ENCODE peak calls at places on chromosomes 2 and 18, in five cellular contexts. X, T, O, K and Y are unnamed samples.

GRCh38 chr2:172462393-172463381 is 35.3 kb downstream of the ITGA6 start:
- DNase-seq in X (no peak), T (no peak), O (peak), K (peak), Y (peak)

GRCh38 chr2:12718662-12719399 is 2.1 kb downstream of the TRIB2 start:
- DNase-seq in X (no peak), T (no peak), O (no peak), K (no peak), Y (peak)

GRCh38 chr2:233700028-233700635 is 7.4 kb downstream of the UGT1A6 start:
- DNase-seq in X (peak), T (no peak), O (no peak), K (no peak), Y (no peak)

GRCh38 chr18:48029296-48029986 is 99.0 kb upstream of the SMAD2 start:
- DNase-seq in X (no peak), T (no peak), O (no peak), K (no peak), Y (no peak)

GRCh38 chr18:26466026-26466425 is 82.3 kb downstream of the KCTD1 start:
- DNase-seq in X (no peak), T (no peak), O (no peak), K (no peak), Y (no peak)

GRCh38 chr2:30147196-30147714 is 448 bp downstream of the YPEL5 start:
- DNase-seq in X (no peak), T (peak), O (no peak), K (no peak), Y (peak)

GRCh38 chr18:57837917-57838548 is 34.9 kb upstream of the ATP8B1 start:
- DNase-seq in X (peak), T (no peak), O (no peak), K (no peak), Y (no peak)

GRCh38 chr2:75243219-75243618 is 43.9 kb upstream of the TACR1 start:
- DNase-seq in X (no peak), T (no peak), O (no peak), K (no peak), Y (no peak)

GRCh38 chr18:54043484-54044256 is 180.8 kb downstream of the MBD2 start:
- DNase-seq in X (no peak), T (no peak), O (no peak), K (no peak), Y (peak)

GRCh38 chr2:43065871-43066270 is 160.5 kb downstream of the ZFP36L2 start:
- DNase-seq in X (no peak), T (no peak), O (no peak), K (no peak), Y (no peak)

GRCh38 chr2:520663-521340 is 156.4 kb downstream of the TMEM18 start:
- DNase-seq in X (no peak), T (no peak), O (no peak), K (no peak), Y (no peak)

GRCh38 chr2:223053431-223054192 is 1.6 kb downstream of the KCNE4 start:
- DNase-seq in X (no peak), T (no peak), O (no peak), K (no peak), Y (no peak)
- H3K4me3 ChIP-seq in X (peak), T (peak), O (peak), K (no peak), Y (no peak)

GRCh38 chr18:34643982-34644381 is 66.1 kb upstream of the DTNA start:
- DNase-seq in X (no peak), T (no peak), O (no peak), K (no peak), Y (no peak)
- TF ChIP-seq CTCF in X (no peak), T (no peak), O (no peak), K (no peak), Y (no peak)

GRCh38 chr2:179860255-179861026 is 971 bp downstream of the ZNF385B start:
- DNase-seq in X (no peak), T (no peak), O (no peak), K (no peak), Y (no peak)

GRCh38 chr2:179861777-179862117 is 335 bp upstream of the ZNF385B start:
- DNase-seq in X (peak), T (no peak), O (no peak), K (no peak), Y (no peak)

GRCh38 chr2:179861027-179861776 is at the start of gene ZNF385B:
- DNase-seq in X (peak), T (no peak), O (no peak), K (no peak), Y (peak)

GRCh38 chr2:179859523-179859922 is 1.9 kb downstream of the ZNF385B start:
- DNase-seq in X (no peak), T (no peak), O (no peak), K (no peak), Y (no peak)

GRCh38 chr2:179862898-179863458 is 1.6 kb upstream of the ZNF385B start:
- DNase-seq in X (no peak), T (no peak), O (no peak), K (no peak), Y (peak)
- H3K4me3 ChIP-seq in X (no peak), T (no peak), O (no peak), K (no peak), Y (no peak)

DNA sequence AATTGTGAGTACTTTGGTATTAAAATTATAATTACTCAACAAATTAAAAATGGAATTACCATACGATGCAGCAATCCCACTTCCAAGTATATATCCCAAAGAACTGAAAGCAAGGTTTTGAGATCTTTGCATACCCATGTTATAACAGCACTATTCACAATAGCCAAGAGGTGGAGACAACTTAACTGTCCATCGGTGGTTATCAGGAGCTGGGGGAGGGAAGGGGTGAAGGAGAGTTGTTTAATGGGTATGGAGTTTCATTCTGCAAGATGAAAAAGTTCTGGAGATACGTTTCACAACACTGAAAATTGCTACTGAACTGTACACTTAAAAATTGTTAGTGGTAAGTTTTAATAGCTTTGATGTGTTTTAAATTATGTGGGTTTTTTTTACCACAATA is 25.7 kb downstream of the RAB10 start:
- DNase-seq in X (no peak), T (no peak), O (no peak), K (peak), Y (no peak)
- TF ChIP-seq CTCF in X (no peak), T (no peak), O (no peak), K (no peak), Y (no peak)

DNA sequence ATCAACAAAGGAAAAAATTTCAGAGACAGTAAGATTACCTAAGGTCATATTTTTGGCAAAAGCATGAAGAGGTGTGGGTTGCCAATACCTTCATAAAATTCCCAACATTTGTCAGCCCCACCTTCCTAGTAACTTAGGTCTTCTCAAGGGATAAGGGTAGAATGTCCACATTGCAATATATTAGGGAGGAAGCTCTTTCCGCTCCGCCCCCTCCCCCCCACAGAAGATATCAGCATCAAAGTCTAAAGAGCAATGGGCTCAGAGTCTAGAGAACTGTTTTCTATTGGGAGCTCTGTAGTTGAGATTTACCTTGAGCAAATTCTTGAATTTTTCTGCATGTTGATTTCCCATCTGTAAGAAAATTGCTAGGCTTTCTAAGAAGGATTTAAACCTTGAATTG is 200.3 kb downstream of the CD226 start:
- DNase-seq in X (no peak), T (no peak), O (no peak), K (no peak), Y (no peak)
- H3K4me3 ChIP-seq in X (no peak), T (no peak), O (no peak), K (no peak), Y (no peak)

DNA sequence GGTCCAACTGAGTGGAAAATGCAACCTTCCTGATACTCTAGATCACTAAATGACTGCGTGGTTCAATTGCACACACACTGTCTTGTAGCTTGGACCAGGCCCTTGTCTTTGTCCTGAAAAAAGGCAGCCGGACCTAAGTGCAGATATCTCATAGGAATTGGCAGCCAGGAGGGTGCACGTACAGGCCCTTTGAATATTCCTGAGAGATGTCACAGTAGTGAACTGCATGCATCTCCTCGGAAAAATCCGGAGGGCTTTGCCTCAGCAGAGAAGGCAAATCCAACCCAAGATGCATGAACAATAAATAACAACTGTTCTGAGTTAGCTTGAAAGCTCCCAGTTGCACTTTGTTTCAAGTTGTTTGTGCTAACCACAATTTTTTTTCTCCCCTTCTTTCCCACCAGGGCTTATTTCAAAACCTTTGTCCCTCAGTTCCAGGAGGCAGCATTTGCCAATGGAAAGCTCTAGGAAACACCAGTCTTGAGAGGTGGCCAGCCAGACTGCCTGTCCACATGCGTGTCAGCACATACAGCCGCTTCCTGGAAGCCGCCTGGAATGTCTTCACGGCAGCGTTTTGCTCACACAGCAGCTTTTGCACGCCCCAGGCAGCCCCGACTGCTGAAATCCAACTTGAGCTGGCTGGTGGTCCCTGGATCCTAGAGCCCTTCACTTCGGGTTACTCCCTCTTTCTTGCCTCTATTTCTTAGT is 54.5 kb upstream of the FOSL2 start:
- DNase-seq in X (peak), T (peak), O (peak), K (no peak), Y (peak)
- TF ChIP-seq CTCF in X (no peak), T (no peak), O (no peak), K (no peak), Y (no peak)

GRCh38 chr18:7577706-7578105 is 10.6 kb downstream of the PTPRM start:
- DNase-seq in X (peak), T (no peak), O (no peak), K (no peak), Y (no peak)
- H3K4me3 ChIP-seq in X (peak), T (no peak), O (no peak), K (no peak), Y (no peak)